ENCODE peak calls at places on chromosomes 4 and X, in four cellular contexts. R, E, V and U are unnamed samples. For H3K4me1, the result is how much of the 10 kb centered on the place peaks cover.

GRCh38 chrX:50111762-50112161 is 89.0 kb downstream of the AKAP4 start:
- DNase-seq in V (no peak), R (no peak), E (no peak), U (no peak)

GRCh38 chrX:154371771-154372300 is 2.6 kb downstream of the FLNA start:
- DNase-seq in R (no peak), V (peak), E (no peak), U (no peak)

GRCh38 chrX:66200855-66201795 is 37.1 kb downstream of the HEPH start:
- DNase-seq in V (no peak), R (no peak), E (no peak), U (no peak)

GRCh38 chr4:74120086-74120485 is 21.1 kb upstream of the CXCL2 start:
- DNase-seq in R (no peak), E (no peak), V (no peak), U (no peak)

GRCh38 chr4:122898370-122899150 is 23.8 kb downstream of the NUDT6 start:
- DNase-seq in E (no peak), R (no peak), V (peak), U (no peak)

GRCh38 chrX:75582511-75582910 is 59.7 kb upstream of the ZDHHC15 start:
- DNase-seq in V (no peak), R (no peak), E (no peak), U (no peak)

GRCh38 chr4:142900622-142901021 is 54.5 kb upstream of the INPP4B start:
- DNase-seq in E (peak), R (no peak), V (no peak), U (no peak)

GRCh38 chr4:185016101-185016940 is 2.0 kb upstream of the HELT start:
- DNase-seq in E (no peak), V (no peak), R (no peak), U (no peak)

GRCh38 chrX:72029473-72030411 is 102.0 kb downstream of the RTL5 start:
- DNase-seq in E (peak), V (peak), R (peak), U (no peak)

GRCh38 chrX:261858-262390 is 19.3 kb upstream of the PLCXD1 start:
- DNase-seq in R (no peak), E (peak), V (peak), U (no peak)

GRCh38 chrX:67546496-67547423 is 2.9 kb downstream of the AR start:
- DNase-seq in R (no peak), E (no peak), V (no peak), U (no peak)

GRCh38 chr4:5753766-5754528 is 42.9 kb downstream of the EVC start:
- DNase-seq in E (no peak), V (peak), R (no peak), U (no peak)

GRCh38 chrX:12245650-12246645 is 107.7 kb downstream of the FRMPD4 start:
- DNase-seq in R (no peak), E (no peak), V (no peak), U (no peak)

GRCh38 chr4:152946460-152946859 is 10.3 kb downstream of the FHDC1 start:
- DNase-seq in R (no peak), V (no peak), E (no peak), U (no peak)

GRCh38 chr4:2388430-2389182 is 29.8 kb downstream of the ZFYVE28 start:
- DNase-seq in R (no peak), E (no peak), V (no peak), U (no peak)

DNA sequence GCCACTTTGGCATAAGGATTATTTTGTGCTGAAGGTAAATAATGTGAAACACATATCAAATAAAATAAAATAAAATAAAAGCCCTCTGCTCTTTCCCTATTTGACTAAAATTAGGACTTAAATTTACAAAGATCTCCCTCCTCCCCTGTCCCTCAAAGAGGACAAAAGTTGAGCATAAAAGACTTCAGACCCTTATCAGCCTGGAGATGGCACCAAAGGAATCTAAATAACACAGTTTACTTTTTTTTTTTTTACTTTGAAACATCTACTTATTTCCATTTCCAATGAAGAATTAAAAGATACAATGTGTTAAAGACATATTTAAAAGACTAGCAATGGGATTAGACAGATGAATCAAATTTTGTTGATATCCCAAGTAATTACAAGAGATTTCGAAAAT is 89.7 kb downstream of the EPHA5 start:
- DNase-seq in R (no peak), E (no peak), V (no peak), U (no peak)
- H3K4me1 ChIP-seq in R (under half), E (under half), V (under half), U (under half)

GRCh38 chr4:186265683-186266648 is at the start of gene F11:
- DNase-seq in E (no peak), V (no peak), R (no peak), U (no peak)
- H3K27ac ChIP-seq in E (no peak), V (no peak), R (no peak), U (no peak)

DNA sequence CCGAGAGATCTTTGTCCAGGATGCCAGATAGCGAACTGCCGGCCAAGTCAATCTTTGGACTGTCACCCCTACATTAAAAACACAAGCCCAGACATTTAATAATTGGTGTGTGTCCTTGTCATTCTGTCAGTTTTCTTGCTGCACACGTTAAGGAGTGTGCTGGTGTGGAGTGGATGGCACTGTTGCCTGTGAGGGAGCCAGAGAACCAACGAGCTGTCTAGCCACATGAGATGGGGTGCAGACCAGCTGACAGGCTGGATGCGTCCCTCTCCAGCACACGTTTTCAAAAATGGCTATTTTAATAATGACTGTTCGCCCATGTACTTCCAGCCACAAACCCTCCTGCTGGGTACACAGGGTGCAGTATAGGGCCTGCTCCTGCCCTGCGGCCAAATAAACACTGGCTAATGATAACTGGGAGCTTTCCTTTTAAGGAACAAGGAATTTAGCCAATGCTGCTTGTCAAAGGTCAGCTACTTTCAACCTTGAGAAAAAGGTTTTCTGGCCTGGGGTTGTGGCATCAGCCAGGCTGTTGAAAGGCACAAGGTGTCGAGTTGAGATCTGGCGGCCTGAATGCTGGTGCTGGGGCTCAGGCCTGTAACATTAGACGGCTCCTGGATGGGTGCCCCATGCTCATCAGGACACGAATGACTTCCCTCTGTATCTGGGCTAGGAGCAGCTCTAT is 54.0 kb upstream of the MAP3K15 start:
- DNase-seq in R (no peak), E (no peak), V (no peak), U (no peak)
- H3K4me1 ChIP-seq in R (under half), E (under half), V (under half), U (under half)

DNA sequence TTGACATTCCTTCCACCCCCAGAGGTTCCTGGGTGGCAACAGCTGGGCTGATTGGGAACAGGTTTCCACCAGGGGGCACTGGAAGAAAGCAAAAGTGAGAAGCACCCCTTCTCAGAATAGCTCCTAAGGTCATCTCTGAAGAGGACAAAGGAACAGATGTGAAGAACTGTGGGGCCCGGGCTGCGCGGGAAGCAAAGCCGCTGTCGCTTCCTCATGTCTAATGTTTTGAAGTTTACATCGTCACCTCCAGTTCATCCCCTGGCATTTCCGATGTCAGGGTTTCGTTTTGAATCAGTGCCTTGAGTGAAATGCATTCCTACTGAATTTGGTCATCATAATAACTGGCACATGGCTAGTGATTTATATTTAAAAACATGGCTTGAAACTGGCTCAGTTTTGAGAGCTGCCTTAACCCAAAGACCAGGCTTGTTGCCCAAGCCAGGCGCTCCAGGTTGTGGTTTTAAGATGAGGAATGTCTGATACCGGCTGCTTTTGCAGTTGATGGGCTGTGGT is 6.1 kb downstream of the TXK start:
- DNase-seq in V (peak), R (no peak), E (peak), U (peak)
- H3K27ac ChIP-seq in V (peak), R (peak), E (peak), U (peak)